ENCODE peak calls at places on chromosomes 5 and 9, in ten cellular contexts. One of them, this sample, is unnamed. For H3K36me3 and H3K4me1, the result is how much of the 10 kb centered on the place peaks cover.

GRCh38 chr5:139422307-139422893 is 16.9 kb downstream of the DNAJC18 start:
- DNase-seq in stomach: no peak
- DNase-seq in K562: peak
- DNase-seq in adrenal gland: peak
- DNase-seq in IMR-90: peak
- DNase-seq in esophagus muscularis mucosa: no peak
- DNase-seq in HCT116: peak
- DNase-seq in transverse colon: no peak
- DNase-seq in ovary: no peak
- DNase-seq in heart left ventricle: no peak
- DNase-seq in this sample: peak

GRCh38 chr5:177296581-177296980 is 6.9 kb downstream of the RAB24 start:
- DNase-seq in stomach: no peak
- DNase-seq in adrenal gland: no peak
- DNase-seq in heart left ventricle: no peak
- DNase-seq in IMR-90: no peak
- DNase-seq in esophagus muscularis mucosa: no peak
- DNase-seq in ovary: no peak
- DNase-seq in HCT116: no peak
- DNase-seq in transverse colon: no peak
- DNase-seq in K562: no peak
- DNase-seq in this sample: no peak

GRCh38 chr9:131335356-131335755 is 45.8 kb downstream of the PLPP7 start:
- DNase-seq in ovary: no peak
- DNase-seq in K562: no peak
- DNase-seq in esophagus muscularis mucosa: no peak
- DNase-seq in heart left ventricle: no peak
- DNase-seq in IMR-90: no peak
- DNase-seq in HCT116: no peak
- DNase-seq in adrenal gland: no peak
- DNase-seq in stomach: no peak
- DNase-seq in transverse colon: no peak
- DNase-seq in this sample: no peak

GRCh38 chr5:168227973-168228615 is 63.4 kb upstream of the WWC1 start:
- DNase-seq in ovary: no peak
- DNase-seq in transverse colon: no peak
- DNase-seq in K562: no peak
- DNase-seq in stomach: no peak
- DNase-seq in esophagus muscularis mucosa: no peak
- DNase-seq in HCT116: no peak
- DNase-seq in IMR-90: no peak
- DNase-seq in heart left ventricle: no peak
- DNase-seq in adrenal gland: no peak
- DNase-seq in this sample: no peak

GRCh38 chr9:70581214-70581966 is 166.9 kb upstream of the KLF9 start:
- DNase-seq in K562: no peak
- DNase-seq in HCT116: no peak
- DNase-seq in IMR-90: no peak
- DNase-seq in ovary: no peak
- DNase-seq in adrenal gland: no peak
- DNase-seq in transverse colon: no peak
- DNase-seq in stomach: no peak
- DNase-seq in esophagus muscularis mucosa: no peak
- DNase-seq in heart left ventricle: no peak
- DNase-seq in this sample: no peak

GRCh38 chr5:146912874-146913273 is 34.3 kb upstream of the PPP2R2B start:
- DNase-seq in adrenal gland: no peak
- DNase-seq in transverse colon: no peak
- DNase-seq in ovary: no peak
- DNase-seq in IMR-90: no peak
- DNase-seq in HCT116: no peak
- DNase-seq in esophagus muscularis mucosa: no peak
- DNase-seq in stomach: no peak
- DNase-seq in K562: no peak
- DNase-seq in heart left ventricle: no peak
- DNase-seq in this sample: no peak

GRCh38 chr9:124863371-124863831 is 1.5 kb downstream of the ARPC5L start:
- DNase-seq in stomach: no peak
- DNase-seq in esophagus muscularis mucosa: no peak
- DNase-seq in transverse colon: no peak
- DNase-seq in ovary: no peak
- DNase-seq in adrenal gland: no peak
- DNase-seq in heart left ventricle: no peak
- DNase-seq in K562: no peak
- DNase-seq in IMR-90: no peak
- DNase-seq in HCT116: no peak
- DNase-seq in this sample: no peak

GRCh38 chr9:83425240-83425639 is 113.0 kb downstream of the FRMD3 start:
- DNase-seq in transverse colon: no peak
- DNase-seq in HCT116: no peak
- DNase-seq in adrenal gland: no peak
- DNase-seq in IMR-90: no peak
- DNase-seq in heart left ventricle: no peak
- DNase-seq in K562: no peak
- DNase-seq in ovary: no peak
- DNase-seq in esophagus muscularis mucosa: no peak
- DNase-seq in stomach: no peak
- DNase-seq in this sample: no peak

GRCh38 chr5:88889165-88890069 is 6.4 kb upstream of the MEF2C start:
- DNase-seq in esophagus muscularis mucosa: no peak
- DNase-seq in stomach: no peak
- DNase-seq in ovary: peak
- DNase-seq in K562: no peak
- DNase-seq in heart left ventricle: peak
- DNase-seq in transverse colon: peak
- DNase-seq in adrenal gland: peak
- DNase-seq in IMR-90: peak
- DNase-seq in HCT116: no peak
- DNase-seq in this sample: peak

GRCh38 chr9:36191290-36191645 is 547 bp downstream of the CLTA start:
- DNase-seq in transverse colon: peak
- DNase-seq in heart left ventricle: peak
- DNase-seq in esophagus muscularis mucosa: no peak
- DNase-seq in ovary: no peak
- DNase-seq in adrenal gland: no peak
- DNase-seq in K562: no peak
- DNase-seq in stomach: peak
- DNase-seq in IMR-90: no peak
- DNase-seq in HCT116: no peak
- DNase-seq in this sample: no peak

GRCh38 chr9:37037137-37037743 is 3.2 kb upstream of the PAX5 start:
- DNase-seq in esophagus muscularis mucosa: no peak
- DNase-seq in adrenal gland: no peak
- DNase-seq in IMR-90: no peak
- DNase-seq in heart left ventricle: no peak
- DNase-seq in ovary: no peak
- DNase-seq in stomach: no peak
- DNase-seq in HCT116: no peak
- DNase-seq in transverse colon: no peak
- DNase-seq in K562: no peak
- DNase-seq in this sample: no peak

GRCh38 chr5:59317023-59317771 is 576.3 kb downstream of the PDE4D start:
- DNase-seq in ovary: no peak
- DNase-seq in esophagus muscularis mucosa: no peak
- DNase-seq in heart left ventricle: peak
- DNase-seq in HCT116: no peak
- DNase-seq in adrenal gland: no peak
- DNase-seq in stomach: no peak
- DNase-seq in transverse colon: peak
- DNase-seq in IMR-90: peak
- DNase-seq in K562: no peak
- DNase-seq in this sample: no peak

GRCh38 chr5:67451640-67452279 is 255.2 kb upstream of the CD180 start:
- DNase-seq in adrenal gland: no peak
- DNase-seq in transverse colon: no peak
- DNase-seq in IMR-90: no peak
- DNase-seq in stomach: no peak
- DNase-seq in K562: no peak
- DNase-seq in HCT116: no peak
- DNase-seq in esophagus muscularis mucosa: no peak
- DNase-seq in ovary: no peak
- DNase-seq in heart left ventricle: no peak
- DNase-seq in this sample: no peak

GRCh38 chr5:20166496-20166895 is 178.5 kb upstream of the CDH18 start:
- DNase-seq in heart left ventricle: no peak
- DNase-seq in esophagus muscularis mucosa: no peak
- DNase-seq in K562: no peak
- DNase-seq in HCT116: no peak
- DNase-seq in IMR-90: no peak
- DNase-seq in adrenal gland: no peak
- DNase-seq in transverse colon: no peak
- DNase-seq in stomach: no peak
- DNase-seq in ovary: no peak
- DNase-seq in this sample: no peak

GRCh38 chr5:54159153-54159836 is 151.1 kb downstream of the ARL15 start:
- DNase-seq in IMR-90: peak
- DNase-seq in K562: peak
- DNase-seq in esophagus muscularis mucosa: no peak
- DNase-seq in adrenal gland: no peak
- DNase-seq in ovary: no peak
- DNase-seq in transverse colon: no peak
- DNase-seq in stomach: no peak
- DNase-seq in heart left ventricle: no peak
- DNase-seq in HCT116: no peak
- DNase-seq in this sample: no peak

GRCh38 chr5:14332038-14332631 is 189.0 kb downstream of the TRIO start:
- DNase-seq in transverse colon: no peak
- DNase-seq in K562: no peak
- DNase-seq in ovary: no peak
- DNase-seq in adrenal gland: no peak
- DNase-seq in HCT116: no peak
- DNase-seq in IMR-90: no peak
- DNase-seq in heart left ventricle: no peak
- DNase-seq in stomach: no peak
- DNase-seq in esophagus muscularis mucosa: no peak
- DNase-seq in this sample: no peak
- H3K36me3 ChIP-seq in transverse colon: under half
- H3K36me3 ChIP-seq in K562: under half
- H3K36me3 ChIP-seq in ovary: under half
- H3K36me3 ChIP-seq in adrenal gland: under half
- H3K36me3 ChIP-seq in HCT116: under half
- H3K36me3 ChIP-seq in IMR-90: half or more
- H3K36me3 ChIP-seq in heart left ventricle: under half
- H3K36me3 ChIP-seq in stomach: half or more
- H3K36me3 ChIP-seq in esophagus muscularis mucosa: under half
- H3K36me3 ChIP-seq in this sample: under half

DNA sequence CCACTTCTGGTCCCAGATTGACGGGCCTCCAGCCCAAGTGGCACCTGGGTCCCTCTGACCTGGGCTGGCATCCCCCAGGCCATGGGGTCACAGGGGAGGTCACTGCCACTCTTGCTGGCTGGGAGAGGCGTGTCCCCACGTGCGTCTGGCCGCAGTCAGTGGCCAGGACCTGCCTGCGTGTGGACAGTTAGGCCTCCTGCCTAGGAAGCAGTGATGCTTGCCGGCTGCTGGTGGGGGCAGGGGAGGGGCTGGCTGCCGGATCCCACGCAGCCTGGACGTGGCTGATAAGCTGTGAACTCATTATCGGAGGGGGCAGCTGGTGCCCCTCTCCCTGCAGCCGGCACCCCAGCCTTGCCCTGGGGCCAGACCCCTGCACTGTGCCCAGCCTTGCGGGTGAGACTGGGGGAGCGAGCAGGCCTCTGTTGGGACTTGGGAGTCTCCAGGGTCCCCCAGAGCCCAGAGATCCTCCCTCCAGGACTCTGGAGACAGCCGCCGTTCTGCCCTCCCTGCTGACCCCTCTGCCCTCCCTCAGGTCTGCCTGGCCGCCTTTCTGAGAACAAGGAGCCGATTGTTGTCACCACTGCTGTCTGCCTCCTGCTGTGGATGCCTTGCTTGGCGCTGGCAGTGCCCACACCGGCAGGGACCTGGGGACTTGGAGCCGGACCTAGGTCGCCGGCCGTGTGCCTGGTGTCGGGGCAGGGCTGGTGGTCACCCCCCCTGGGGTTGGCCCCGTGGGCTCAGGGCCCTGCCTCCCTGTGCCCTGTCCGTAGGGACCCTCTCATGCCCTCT is 12.3 kb downstream of the RXRA start:
- DNase-seq in IMR-90: no peak
- DNase-seq in esophagus muscularis mucosa: no peak
- DNase-seq in transverse colon: no peak
- DNase-seq in HCT116: no peak
- DNase-seq in heart left ventricle: no peak
- DNase-seq in K562: peak
- DNase-seq in ovary: peak
- DNase-seq in stomach: peak
- DNase-seq in adrenal gland: peak
- DNase-seq in this sample: peak
- TF ChIP-seq POLR2A in IMR-90: no peak
- TF ChIP-seq POLR2A in esophagus muscularis mucosa: no peak
- TF ChIP-seq POLR2A in transverse colon: no peak
- TF ChIP-seq POLR2A in HCT116: no peak
- TF ChIP-seq POLR2A in heart left ventricle: no peak
- TF ChIP-seq POLR2A in K562: no peak
- TF ChIP-seq POLR2A in ovary: no peak
- TF ChIP-seq POLR2A in stomach: no peak
- TF ChIP-seq POLR2A in adrenal gland: no peak
- TF ChIP-seq POLR2A in this sample: no peak

GRCh38 chr9:94174164-94174563 is 84.9 kb upstream of the ZNF169 start:
- DNase-seq in adrenal gland: no peak
- DNase-seq in ovary: no peak
- DNase-seq in K562: no peak
- DNase-seq in HCT116: no peak
- DNase-seq in IMR-90: no peak
- DNase-seq in stomach: no peak
- DNase-seq in transverse colon: no peak
- DNase-seq in heart left ventricle: no peak
- DNase-seq in esophagus muscularis mucosa: no peak
- DNase-seq in this sample: no peak
- H3K4me1 ChIP-seq in adrenal gland: under half
- H3K4me1 ChIP-seq in ovary: under half
- H3K4me1 ChIP-seq in K562: under half
- H3K4me1 ChIP-seq in HCT116: under half
- H3K4me1 ChIP-seq in IMR-90: under half
- H3K4me1 ChIP-seq in stomach: half or more
- H3K4me1 ChIP-seq in transverse colon: half or more
- H3K4me1 ChIP-seq in heart left ventricle: half or more
- H3K4me1 ChIP-seq in esophagus muscularis mucosa: half or more
- H3K4me1 ChIP-seq in this sample: under half

GRCh38 chr5:16665611-16666010 is 48.8 kb upstream of the RETREG1 start:
- DNase-seq in K562: no peak
- DNase-seq in heart left ventricle: no peak
- DNase-seq in stomach: no peak
- DNase-seq in HCT116: no peak
- DNase-seq in transverse colon: no peak
- DNase-seq in adrenal gland: no peak
- DNase-seq in esophagus muscularis mucosa: no peak
- DNase-seq in ovary: no peak
- DNase-seq in IMR-90: peak
- DNase-seq in this sample: no peak
- H3K36me3 ChIP-seq in K562: under half
- H3K36me3 ChIP-seq in heart left ventricle: under half
- H3K36me3 ChIP-seq in stomach: half or more
- H3K36me3 ChIP-seq in HCT116: under half
- H3K36me3 ChIP-seq in transverse colon: under half
- H3K36me3 ChIP-seq in adrenal gland: under half
- H3K36me3 ChIP-seq in esophagus muscularis mucosa: under half
- H3K36me3 ChIP-seq in ovary: under half
- H3K36me3 ChIP-seq in IMR-90: half or more
- H3K36me3 ChIP-seq in this sample: under half